ENCODE peak calls at places on chromosomes 1 and 21, in seven cellular contexts. One of them, this sample, is unnamed.

GRCh38 chr1:159970932-159971342 is 16.9 kb upstream of the SLAMF9 start:
- DNase-seq in fibroblast of mammary gland: no peak
- DNase-seq in IMR-90: no peak
- DNase-seq in psoas muscle: no peak
- DNase-seq in pancreas: no peak
- DNase-seq in epithelial cell of esophagus: no peak
- DNase-seq in fibroblast of the aortic adventitia: no peak
- DNase-seq in this sample: no peak

GRCh38 chr1:116508984-116509980 is 61.5 kb downstream of the CD58 start:
- DNase-seq in fibroblast of the aortic adventitia: peak; percentile 89
- DNase-seq in epithelial cell of esophagus: peak; percentile 86
- DNase-seq in psoas muscle: no peak
- DNase-seq in IMR-90: peak; percentile 84
- DNase-seq in fibroblast of mammary gland: peak; percentile 90
- DNase-seq in pancreas: no peak
- DNase-seq in this sample: peak; percentile 85

GRCh38 chr1:32729254-32730046 is 26.9 kb upstream of the SYNC start:
- DNase-seq in epithelial cell of esophagus: no peak
- DNase-seq in psoas muscle: no peak
- DNase-seq in fibroblast of mammary gland: no peak
- DNase-seq in pancreas: no peak
- DNase-seq in IMR-90: peak; percentile 0
- DNase-seq in fibroblast of the aortic adventitia: no peak
- DNase-seq in this sample: no peak

GRCh38 chr1:44803312-44804095 is 3.3 kb downstream of the PLK3 start:
- DNase-seq in pancreas: peak; percentile 47
- DNase-seq in fibroblast of the aortic adventitia: no peak
- DNase-seq in IMR-90: no peak
- DNase-seq in fibroblast of mammary gland: no peak
- DNase-seq in epithelial cell of esophagus: no peak
- DNase-seq in psoas muscle: no peak
- DNase-seq in this sample: no peak

GRCh38 chr1:40782371-40782956 is 1.1 kb upstream of the KCNQ4 start:
- DNase-seq in fibroblast of the aortic adventitia: no peak
- DNase-seq in fibroblast of mammary gland: no peak
- DNase-seq in psoas muscle: peak; percentile 28
- DNase-seq in epithelial cell of esophagus: no peak
- DNase-seq in IMR-90: no peak
- DNase-seq in pancreas: peak; percentile 68
- DNase-seq in this sample: no peak

GRCh38 chr1:61081135-61081636 is 1.2 kb upstream of the NFIA start:
- DNase-seq in fibroblast of the aortic adventitia: peak; percentile 32
- DNase-seq in psoas muscle: no peak
- DNase-seq in fibroblast of mammary gland: no peak
- DNase-seq in pancreas: no peak
- DNase-seq in IMR-90: no peak
- DNase-seq in epithelial cell of esophagus: no peak
- DNase-seq in this sample: no peak

GRCh38 chr1:118143136-118143535 is 41.9 kb downstream of the SPAG17 start:
- DNase-seq in epithelial cell of esophagus: peak; percentile 84
- DNase-seq in fibroblast of mammary gland: no peak
- DNase-seq in IMR-90: no peak
- DNase-seq in fibroblast of the aortic adventitia: no peak
- DNase-seq in pancreas: no peak
- DNase-seq in psoas muscle: no peak
- DNase-seq in this sample: no peak

GRCh38 chr21:37430184-37430821 is 63.7 kb downstream of the DYRK1A start:
- DNase-seq in fibroblast of the aortic adventitia: no peak
- DNase-seq in psoas muscle: no peak
- DNase-seq in epithelial cell of esophagus: peak; percentile 81
- DNase-seq in pancreas: no peak
- DNase-seq in fibroblast of mammary gland: no peak
- DNase-seq in IMR-90: no peak
- DNase-seq in this sample: no peak

GRCh38 chr1:3880429-3881190 is 19.5 kb downstream of the C1orf174 start:
- DNase-seq in fibroblast of the aortic adventitia: no peak
- DNase-seq in epithelial cell of esophagus: no peak
- DNase-seq in fibroblast of mammary gland: no peak
- DNase-seq in pancreas: no peak
- DNase-seq in IMR-90: no peak
- DNase-seq in psoas muscle: no peak
- DNase-seq in this sample: no peak

GRCh38 chr1:192810253-192810880 is 1.5 kb downstream of the RGS2 start:
- DNase-seq in fibroblast of mammary gland: no peak
- DNase-seq in fibroblast of the aortic adventitia: peak; percentile 54
- DNase-seq in IMR-90: peak; percentile 82
- DNase-seq in pancreas: no peak
- DNase-seq in epithelial cell of esophagus: peak; percentile 21
- DNase-seq in psoas muscle: no peak
- DNase-seq in this sample: peak; percentile 72
- H3K4me3 ChIP-seq in fibroblast of mammary gland: peak overlapping the region; percentile 98
- H3K4me3 ChIP-seq in fibroblast of the aortic adventitia: peak overlapping the region; percentile 97
- H3K4me3 ChIP-seq in IMR-90: peak overlapping the region; percentile 73
- H3K4me3 ChIP-seq in pancreas: peak overlapping the region; percentile 60
- H3K4me3 ChIP-seq in epithelial cell of esophagus: peak overlapping the region; percentile 98
- H3K4me3 ChIP-seq in psoas muscle: peak overlapping the region; percentile 13
- H3K4me3 ChIP-seq in this sample: peak overlapping the region; percentile 93

GRCh38 chr1:119779869-119780356 is 11.2 kb upstream of the HMGCS2 start:
- DNase-seq in epithelial cell of esophagus: peak; percentile 59
- DNase-seq in fibroblast of the aortic adventitia: peak; percentile 47
- DNase-seq in IMR-90: peak; percentile 64
- DNase-seq in psoas muscle: no peak
- DNase-seq in pancreas: no peak
- DNase-seq in fibroblast of mammary gland: peak; percentile 67
- DNase-seq in this sample: peak; percentile 58
- H3K4me3 ChIP-seq in epithelial cell of esophagus: no peak overlapping the region
- H3K4me3 ChIP-seq in fibroblast of the aortic adventitia: no peak overlapping the region
- H3K4me3 ChIP-seq in IMR-90: peak overlapping the region; percentile 6
- H3K4me3 ChIP-seq in psoas muscle: peak overlapping the region; percentile 25
- H3K4me3 ChIP-seq in pancreas: peak overlapping the region; percentile 11
- H3K4me3 ChIP-seq in fibroblast of mammary gland: no peak overlapping the region
- H3K4me3 ChIP-seq in this sample: peak overlapping the region; percentile 23

GRCh38 chr1:26540346-26540745 is 10.8 kb downstream of the RPS6KA1 start:
- DNase-seq in epithelial cell of esophagus: no peak
- DNase-seq in fibroblast of mammary gland: no peak
- DNase-seq in IMR-90: no peak
- DNase-seq in fibroblast of the aortic adventitia: no peak
- DNase-seq in psoas muscle: no peak
- DNase-seq in pancreas: no peak
- DNase-seq in this sample: no peak
- H3K4me3 ChIP-seq in epithelial cell of esophagus: no peak overlapping the region
- H3K4me3 ChIP-seq in fibroblast of mammary gland: no peak overlapping the region
- H3K4me3 ChIP-seq in IMR-90: no peak overlapping the region
- H3K4me3 ChIP-seq in fibroblast of the aortic adventitia: no peak overlapping the region
- H3K4me3 ChIP-seq in psoas muscle: no peak overlapping the region
- H3K4me3 ChIP-seq in pancreas: no peak overlapping the region
- H3K4me3 ChIP-seq in this sample: no peak overlapping the region

GRCh38 chr1:228735871-228736586 is 750 bp downstream of the RHOU start:
- DNase-seq in pancreas: peak; percentile 78
- DNase-seq in fibroblast of the aortic adventitia: peak; percentile 31
- DNase-seq in fibroblast of mammary gland: peak; percentile 5
- DNase-seq in psoas muscle: peak; percentile 39
- DNase-seq in epithelial cell of esophagus: peak; percentile 7
- DNase-seq in IMR-90: peak; percentile 15
- DNase-seq in this sample: peak; percentile 55

GRCh38 chr1:228737613-228738012 is 2.3 kb downstream of the RHOU start:
- DNase-seq in pancreas: no peak
- DNase-seq in fibroblast of the aortic adventitia: no peak
- DNase-seq in IMR-90: no peak
- DNase-seq in epithelial cell of esophagus: no peak
- DNase-seq in fibroblast of mammary gland: no peak
- DNase-seq in psoas muscle: no peak
- DNase-seq in this sample: peak; percentile 16

GRCh38 chr1:228734881-228735801 is at the start of gene RHOU:
- DNase-seq in pancreas: peak; percentile 94
- DNase-seq in epithelial cell of esophagus: peak; percentile 18
- DNase-seq in psoas muscle: peak; percentile 80
- DNase-seq in fibroblast of the aortic adventitia: peak; percentile 39
- DNase-seq in fibroblast of mammary gland: peak; percentile 30
- DNase-seq in IMR-90: peak; percentile 37
- DNase-seq in this sample: peak; percentile 72

GRCh38 chr1:228739826-228740225 is 4.5 kb downstream of the RHOU start:
- DNase-seq in psoas muscle: no peak
- DNase-seq in fibroblast of the aortic adventitia: no peak
- DNase-seq in fibroblast of mammary gland: no peak
- DNase-seq in IMR-90: no peak
- DNase-seq in epithelial cell of esophagus: no peak
- DNase-seq in pancreas: no peak
- DNase-seq in this sample: no peak

DNA sequence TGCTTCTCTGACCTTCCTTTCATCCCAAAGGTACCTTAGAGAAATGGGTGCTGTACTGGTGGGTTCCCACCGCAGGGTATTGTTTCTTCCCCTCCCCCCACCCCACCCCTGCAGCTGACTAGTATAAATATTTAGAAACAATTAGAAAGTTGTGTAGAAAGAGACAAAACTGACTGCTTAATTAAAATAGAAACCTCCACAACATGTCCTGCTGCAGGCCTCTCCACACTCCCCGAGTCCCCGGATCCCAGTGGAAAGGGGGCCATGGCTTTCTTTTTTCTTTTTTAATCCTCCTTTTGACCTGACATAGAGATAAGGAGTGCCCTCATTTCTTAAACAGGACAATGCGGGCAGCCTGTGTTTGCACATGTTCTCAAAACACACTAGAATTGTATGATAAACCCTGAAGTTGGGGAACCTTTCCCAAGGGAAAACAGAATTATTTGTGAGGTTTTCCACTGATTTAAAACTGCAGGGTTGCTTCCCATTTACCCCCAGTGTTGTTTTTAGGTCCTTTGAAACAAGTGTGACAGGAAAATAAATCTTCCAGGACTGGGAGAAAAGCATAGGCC is 1.7 kb downstream of the RHOU start:
- DNase-seq in fibroblast of the aortic adventitia: no peak
- DNase-seq in epithelial cell of esophagus: no peak
- DNase-seq in psoas muscle: no peak
- DNase-seq in fibroblast of mammary gland: no peak
- DNase-seq in IMR-90: no peak
- DNase-seq in pancreas: no peak
- DNase-seq in this sample: no peak
- H3K4me3 ChIP-seq in fibroblast of the aortic adventitia: peak overlapping the region; percentile 72
- H3K4me3 ChIP-seq in epithelial cell of esophagus: no peak overlapping the region
- H3K4me3 ChIP-seq in psoas muscle: peak overlapping the region; percentile 91
- H3K4me3 ChIP-seq in fibroblast of mammary gland: no peak overlapping the region
- H3K4me3 ChIP-seq in IMR-90: peak overlapping the region; percentile 62
- H3K4me3 ChIP-seq in pancreas: peak overlapping the region; percentile 97
- H3K4me3 ChIP-seq in this sample: peak overlapping the region; percentile 88

DNA sequence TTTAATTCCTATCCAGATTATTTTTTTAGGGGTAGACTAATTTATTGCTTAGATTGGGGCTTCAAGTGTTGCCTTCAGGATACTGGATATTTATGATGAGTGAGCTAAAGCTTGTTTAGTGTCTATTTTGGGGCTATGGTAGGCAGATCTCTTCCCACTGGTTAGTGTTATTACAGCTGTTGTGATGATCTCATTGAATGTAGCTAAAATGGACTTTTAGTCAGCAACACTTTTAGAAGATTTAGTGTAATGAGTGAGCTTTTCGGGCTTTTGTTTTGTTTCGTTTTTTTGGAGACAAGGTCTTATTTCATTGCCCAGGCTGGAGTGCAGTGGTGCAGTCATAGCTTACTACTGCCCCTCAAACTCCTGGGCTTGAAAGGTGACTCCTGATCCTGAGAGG is 14.2 kb downstream of the THRAP3 start:
- DNase-seq in IMR-90: peak; percentile 86
- DNase-seq in pancreas: no peak
- DNase-seq in psoas muscle: no peak
- DNase-seq in epithelial cell of esophagus: no peak
- DNase-seq in fibroblast of the aortic adventitia: peak; percentile 37
- DNase-seq in fibroblast of mammary gland: peak; percentile 76
- DNase-seq in this sample: no peak
- H3K4me3 ChIP-seq in IMR-90: peak overlapping the region; percentile 16
- H3K4me3 ChIP-seq in pancreas: no peak overlapping the region
- H3K4me3 ChIP-seq in psoas muscle: peak overlapping the region; percentile 40
- H3K4me3 ChIP-seq in epithelial cell of esophagus: no peak overlapping the region
- H3K4me3 ChIP-seq in fibroblast of the aortic adventitia: no peak overlapping the region
- H3K4me3 ChIP-seq in fibroblast of mammary gland: no peak overlapping the region
- H3K4me3 ChIP-seq in this sample: no peak overlapping the region